ENCODE peak calls at places on chromosomes 3 and 15, in five cellular contexts. One of them, this sample, is unnamed.

GRCh38 chr3:188978772-188979171 is 193.0 kb upstream of the TPRG1 start:
- DNase-seq in adipocyte: peak; percentile 46
- DNase-seq in aorta: peak; percentile 57
- DNase-seq in spleen: no peak
- DNase-seq in PC-9: no peak
- DNase-seq in this sample: no peak

GRCh38 chr3:195356151-195357086 is 85.5 kb upstream of the XXYLT1 start:
- DNase-seq in adipocyte: no peak
- DNase-seq in PC-9: no peak
- DNase-seq in spleen: no peak
- DNase-seq in aorta: peak; percentile 51
- DNase-seq in this sample: peak; percentile 67

GRCh38 chr3:138180375-138181029 is 5.8 kb upstream of the DBR1 start:
- DNase-seq in spleen: no peak
- DNase-seq in adipocyte: peak; percentile 38
- DNase-seq in aorta: no peak
- DNase-seq in PC-9: no peak
- DNase-seq in this sample: no peak

GRCh38 chr3:168040624-168041208 is 55.0 kb downstream of the GOLIM4 start:
- DNase-seq in adipocyte: peak; percentile 80
- DNase-seq in aorta: no peak
- DNase-seq in PC-9: no peak
- DNase-seq in spleen: no peak
- DNase-seq in this sample: no peak

GRCh38 chr15:77966540-77967290 is 110.8 kb downstream of the TBC1D2B start:
- DNase-seq in adipocyte: peak; percentile 81
- DNase-seq in spleen: no peak
- DNase-seq in PC-9: peak; percentile 38
- DNase-seq in aorta: no peak
- DNase-seq in this sample: no peak

GRCh38 chr15:50259276-50259675 is 6.2 kb downstream of the HDC start:
- DNase-seq in adipocyte: no peak
- DNase-seq in aorta: no peak
- DNase-seq in PC-9: no peak
- DNase-seq in spleen: no peak
- DNase-seq in this sample: no peak

GRCh38 chr3:62153231-62153630 is 220.1 kb downstream of the FEZF2 start:
- DNase-seq in aorta: no peak
- DNase-seq in adipocyte: no peak
- DNase-seq in spleen: no peak
- DNase-seq in PC-9: no peak
- DNase-seq in this sample: no peak

GRCh38 chr3:178083906-178084823 is 452.1 kb upstream of the KCNMB2 start:
- DNase-seq in adipocyte: peak; percentile 48
- DNase-seq in spleen: no peak
- DNase-seq in PC-9: no peak
- DNase-seq in aorta: no peak
- DNase-seq in this sample: no peak

GRCh38 chr3:54897028-54897711 is 30.7 kb downstream of the LRTM1 start:
- DNase-seq in spleen: no peak
- DNase-seq in adipocyte: peak; percentile 74
- DNase-seq in aorta: no peak
- DNase-seq in PC-9: no peak
- DNase-seq in this sample: no peak

GRCh38 chr3:76585794-76586392 is 454.0 kb upstream of the ROBO2 start:
- DNase-seq in aorta: no peak
- DNase-seq in adipocyte: peak; percentile 76
- DNase-seq in spleen: no peak
- DNase-seq in PC-9: no peak
- DNase-seq in this sample: no peak

GRCh38 chr3:148642214-148642613 is 55.5 kb upstream of the AGTR1 start:
- DNase-seq in spleen: no peak
- DNase-seq in aorta: no peak
- DNase-seq in adipocyte: no peak
- DNase-seq in PC-9: no peak
- DNase-seq in this sample: no peak

GRCh38 chr15:67520276-67520975 is 505 bp upstream of the C15orf61 start:
- DNase-seq in PC-9: no peak
- DNase-seq in adipocyte: peak; percentile 54
- DNase-seq in spleen: no peak
- DNase-seq in aorta: no peak
- DNase-seq in this sample: no peak

GRCh38 chr3:29901097-29901496 is 620.2 kb downstream of the RBMS3 start:
- DNase-seq in spleen: no peak
- DNase-seq in adipocyte: no peak
- DNase-seq in aorta: no peak
- DNase-seq in PC-9: no peak
- DNase-seq in this sample: no peak

GRCh38 chr15:71572452-71573053 is 237.8 kb upstream of the NR2E3 start:
- DNase-seq in aorta: no peak
- DNase-seq in PC-9: peak; percentile 33
- DNase-seq in adipocyte: no peak
- DNase-seq in spleen: no peak
- DNase-seq in this sample: no peak

GRCh38 chr3:14323401-14324223 is 78.8 kb upstream of the SLC6A6 start:
- DNase-seq in PC-9: peak; percentile 31
- DNase-seq in aorta: no peak
- DNase-seq in spleen: peak; percentile 84
- DNase-seq in adipocyte: no peak
- DNase-seq in this sample: no peak

GRCh38 chr3:123678108-123678511 is 93.3 kb upstream of the HACD2 start:
- DNase-seq in adipocyte: peak; percentile 61
- DNase-seq in spleen: no peak
- DNase-seq in aorta: no peak
- DNase-seq in PC-9: peak; percentile 47
- DNase-seq in this sample: no peak

DNA sequence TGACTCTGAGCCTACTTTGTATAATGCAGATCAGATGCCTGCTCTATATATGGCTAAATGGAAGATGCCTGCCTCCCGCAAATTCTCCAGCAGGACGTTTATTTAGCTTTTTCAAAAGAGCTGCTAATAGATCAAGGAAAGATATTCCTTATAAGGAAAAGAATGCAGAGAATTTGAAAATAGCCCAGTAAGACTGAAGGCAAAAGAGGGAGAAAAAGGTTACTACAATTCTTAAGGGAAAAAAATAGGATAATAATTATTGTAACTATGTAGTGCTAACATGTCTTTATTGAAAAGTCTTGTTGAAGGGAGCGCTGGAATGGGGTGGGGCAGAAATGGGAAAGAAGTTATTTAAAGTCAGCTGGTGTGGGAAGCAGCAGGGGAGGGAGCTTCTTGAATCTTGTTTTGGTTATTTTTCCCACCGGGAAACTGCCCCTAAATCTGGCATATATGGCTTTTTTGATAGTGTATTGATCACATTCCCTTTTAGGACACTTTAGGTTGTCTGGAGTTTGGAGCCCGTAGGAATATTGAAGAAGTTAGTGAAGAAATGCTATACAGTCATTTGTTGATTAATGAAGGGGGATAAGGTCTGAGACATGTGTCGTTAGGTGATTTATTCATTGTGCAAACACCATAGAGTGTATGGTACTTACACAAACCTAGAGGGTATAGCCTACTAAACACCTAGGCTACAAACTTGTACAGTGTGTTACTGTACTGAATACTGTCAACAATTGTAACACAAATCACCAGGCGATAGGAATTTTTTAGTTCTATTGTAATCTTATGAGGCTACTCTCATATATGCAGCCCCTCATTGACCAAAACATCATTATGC is 3.1 kb downstream of the TPM1 start:
- DNase-seq in PC-9: no peak
- DNase-seq in aorta: no peak
- DNase-seq in adipocyte: peak; percentile 51
- DNase-seq in spleen: no peak
- DNase-seq in this sample: no peak
- H3K4me1 ChIP-seq in PC-9: peaks cover 61% of the 10 kb centered on the region
- H3K4me1 ChIP-seq in aorta: no peaks in the 10 kb centered on the region
- H3K4me1 ChIP-seq in adipocyte: peaks cover 43% of the 10 kb centered on the region
- H3K4me1 ChIP-seq in spleen: peaks cover 52% of the 10 kb centered on the region
- H3K4me1 ChIP-seq in this sample: peaks cover 92% of the 10 kb centered on the region

GRCh38 chr3:131705099-131705498 is 202.3 kb upstream of the MRPL3 start:
- DNase-seq in aorta: no peak
- DNase-seq in adipocyte: no peak
- DNase-seq in spleen: no peak
- DNase-seq in PC-9: no peak
- DNase-seq in this sample: no peak
- H3K4me1 ChIP-seq in aorta: no peaks in the 10 kb centered on the region
- H3K4me1 ChIP-seq in adipocyte: peaks cover 9% of the 10 kb centered on the region
- H3K4me1 ChIP-seq in spleen: no peaks in the 10 kb centered on the region
- H3K4me1 ChIP-seq in PC-9: peaks cover 24% of the 10 kb centered on the region
- H3K4me1 ChIP-seq in this sample: no peaks in the 10 kb centered on the region

DNA sequence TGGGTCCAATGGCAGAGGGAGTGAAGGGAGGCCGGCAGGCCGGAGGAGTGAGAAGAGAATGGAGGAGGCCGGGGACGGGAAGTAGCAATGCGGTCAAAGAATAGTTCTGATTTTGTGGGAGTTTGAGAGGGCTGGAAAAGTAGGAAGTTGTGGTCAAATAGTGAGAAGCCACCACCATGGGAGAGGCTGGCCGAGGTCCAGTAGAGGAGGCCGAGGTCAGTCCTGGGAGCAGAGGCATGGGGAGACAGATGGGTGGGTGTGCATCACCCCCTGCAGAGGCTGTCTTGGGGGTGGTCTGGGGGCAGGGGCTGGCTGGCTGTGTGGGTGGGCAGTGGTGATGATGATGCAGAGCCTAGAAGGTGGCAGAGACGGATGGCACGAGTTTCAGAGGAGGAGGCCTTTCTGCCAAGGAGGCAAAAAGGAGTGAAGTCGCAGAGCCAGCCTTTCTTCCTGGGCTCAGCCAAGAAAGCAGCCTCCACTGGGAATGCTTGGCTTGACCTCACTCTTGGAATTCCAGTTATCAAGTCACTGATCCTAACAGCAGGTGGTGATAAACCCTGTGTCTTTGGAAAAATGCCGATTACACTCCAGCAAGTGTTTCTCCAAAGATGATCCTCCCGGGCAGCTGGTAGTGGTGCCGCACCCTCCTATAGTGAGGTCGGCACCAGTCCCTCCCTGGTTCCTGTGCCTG is 57.3 kb downstream of the ARNT2 start:
- DNase-seq in adipocyte: no peak
- DNase-seq in PC-9: no peak
- DNase-seq in spleen: no peak
- DNase-seq in aorta: peak; percentile 54
- DNase-seq in this sample: no peak
- H3K4me1 ChIP-seq in adipocyte: peaks cover 10% of the 10 kb centered on the region
- H3K4me1 ChIP-seq in PC-9: peaks cover 16% of the 10 kb centered on the region
- H3K4me1 ChIP-seq in spleen: no peaks in the 10 kb centered on the region
- H3K4me1 ChIP-seq in aorta: no peaks in the 10 kb centered on the region
- H3K4me1 ChIP-seq in this sample: no peaks in the 10 kb centered on the region

GRCh38 chr3:46348811-46349482 is 5.0 kb upstream of the CCR2 start:
- DNase-seq in aorta: no peak
- DNase-seq in adipocyte: no peak
- DNase-seq in PC-9: no peak
- DNase-seq in spleen: no peak
- DNase-seq in this sample: no peak
- H3K4me1 ChIP-seq in aorta: no peaks in the 10 kb centered on the region
- H3K4me1 ChIP-seq in adipocyte: no peaks in the 10 kb centered on the region
- H3K4me1 ChIP-seq in PC-9: peaks cover 11% of the 10 kb centered on the region
- H3K4me1 ChIP-seq in spleen: peaks cover 51% of the 10 kb centered on the region
- H3K4me1 ChIP-seq in this sample: no peaks in the 10 kb centered on the region

GRCh38 chr3:127711021-127711420 is 38.3 kb downstream of the ABTB1 start:
- DNase-seq in PC-9: no peak
- DNase-seq in spleen: peak; percentile 68
- DNase-seq in aorta: peak; percentile 28
- DNase-seq in adipocyte: no peak
- DNase-seq in this sample: no peak
- H3K4me1 ChIP-seq in PC-9: no peaks in the 10 kb centered on the region
- H3K4me1 ChIP-seq in spleen: peaks cover 88% of the 10 kb centered on the region
- H3K4me1 ChIP-seq in aorta: no peaks in the 10 kb centered on the region
- H3K4me1 ChIP-seq in adipocyte: peaks cover 25% of the 10 kb centered on the region
- H3K4me1 ChIP-seq in this sample: peaks cover 99% of the 10 kb centered on the region

This sample was measured in left ventricle myocardium inferior.